ENCODE peak calls at places on chromosome 18, in seven cellular contexts. Y, Z, X, G, B, D and K are unnamed samples.

GRCh38 chr18:50277935-50278334 is 3.4 kb downstream of the MBD1 start:
- DNase-seq in B (no peak), Z (peak), Y (no peak), X (no peak), G (no peak), D (no peak), K (no peak)

GRCh38 chr18:67385455-67385854 is 131.1 kb downstream of the DSEL start:
- DNase-seq in Z (no peak), Y (no peak), X (peak), D (no peak), G (no peak), B (no peak), K (no peak)

GRCh38 chr18:68721681-68722583 is 7.0 kb upstream of the TMX3 start:
- DNase-seq in B (no peak), Z (no peak), Y (no peak), D (no peak), X (no peak), G (no peak), K (no peak)

GRCh38 chr18:35582899-35583558 is 1.5 kb downstream of the GALNT1 start:
- DNase-seq in G (no peak), Z (no peak), X (no peak), B (no peak), Y (peak), D (no peak), K (no peak)

GRCh38 chr18:43846302-43846701 is 569.0 kb upstream of the SYT4 start:
- DNase-seq in D (no peak), Y (no peak), G (no peak), B (no peak), X (no peak), Z (no peak), K (no peak)

GRCh38 chr18:9705183-9705864 is 2.8 kb upstream of the RAB31 start:
- DNase-seq in Y (no peak), Z (no peak), X (no peak), B (no peak), G (no peak), D (peak), K (no peak)

GRCh38 chr18:9329471-9329870 is 5.1 kb upstream of the TWSG1 start:
- DNase-seq in G (no peak), D (no peak), B (no peak), X (no peak), Z (no peak), Y (no peak), K (no peak)

GRCh38 chr18:13280066-13280795 is 61.7 kb downstream of the LDLRAD4 start:
- DNase-seq in X (peak), D (peak), B (no peak), Y (no peak), G (no peak), Z (no peak), K (no peak)

GRCh38 chr18:7885763-7886295 is 318.7 kb downstream of the PTPRM start:
- DNase-seq in Y (no peak), Z (no peak), G (no peak), D (no peak), X (no peak), B (no peak), K (no peak)

GRCh38 chr18:34624551-34624950 is 85.5 kb upstream of the DTNA start:
- DNase-seq in B (no peak), Y (no peak), G (no peak), D (no peak), Z (no peak), X (peak), K (no peak)

GRCh38 chr18:70288171-70288850 is 534 bp upstream of the SOCS6 start:
- DNase-seq in Z (no peak), B (no peak), Y (no peak), X (peak), D (no peak), G (peak), K (peak)

GRCh38 chr18:21826641-21827302 is 86.2 kb downstream of the MIB1 start:
- DNase-seq in G (no peak), D (no peak), Y (no peak), X (no peak), B (no peak), Z (no peak), K (no peak)

GRCh38 chr18:48851563-48851962 is 99.2 kb downstream of the SMAD7 start:
- DNase-seq in Z (no peak), G (peak), B (no peak), D (no peak), X (no peak), Y (no peak), K (peak)

GRCh38 chr18:79544386-79544963 is 135.1 kb upstream of the CTDP1 start:
- DNase-seq in X (no peak), G (no peak), B (no peak), D (no peak), Z (no peak), Y (no peak), K (no peak)

GRCh38 chr18:74060511-74061028 is 87.1 kb downstream of the FBXO15 start:
- DNase-seq in X (no peak), Z (no peak), B (no peak), Y (no peak), D (no peak), G (no peak), K (no peak)

GRCh38 chr18:55381277-55381676 is 206.7 kb downstream of the TCF4 start:
- DNase-seq in D (no peak), Z (peak), B (no peak), G (no peak), Y (no peak), X (no peak), K (no peak)

GRCh38 chr18:11327656-11328055 is 178.3 kb upstream of the PIEZO2 start:
- DNase-seq in Z (no peak), G (no peak), X (no peak), B (no peak), Y (no peak), D (no peak), K (no peak)

GRCh38 chr18:55289048-55289447 is 298.9 kb downstream of the TCF4 start:
- DNase-seq in D (no peak), G (no peak), B (no peak), Y (no peak), Z (no peak), X (no peak), K (no peak)

GRCh38 chr18:46509530-46509929 is 147.5 kb downstream of the LOXHD1 start:
- DNase-seq in Y (no peak), Z (no peak), G (no peak), B (no peak), D (no peak), X (no peak), K (no peak)

GRCh38 chr18:28834889-28835288 is 658.0 kb upstream of the CDH2 start:
- DNase-seq in X (no peak), B (no peak), G (no peak), Z (peak), D (no peak), Y (no peak), K (no peak)

GRCh38 chr18:67217551-67218166 is 298.9 kb downstream of the DSEL start:
- DNase-seq in D (peak), X (peak), Z (peak), G (peak), Y (peak), B (peak), K (no peak)

GRCh38 chr18:57797209-57797651 is 5.9 kb downstream of the ATP8B1 start:
- DNase-seq in Y (peak), B (no peak), D (no peak), Z (no peak), X (peak), G (no peak), K (no peak)

GRCh38 chr18:14941256-14941655 is 193.3 kb downstream of the ANKRD30B start:
- DNase-seq in B (no peak), Z (no peak), Y (no peak), G (no peak), X (no peak), D (no peak), K (no peak)

GRCh38 chr18:28163201-28163778 is 13.6 kb downstream of the CDH2 start:
- DNase-seq in Z (no peak), B (no peak), D (no peak), X (no peak), G (no peak), Y (no peak), K (no peak)